ENCODE peak calls at places on chromosomes 12 and 14, in nine cellular contexts. One of them, this sample, is unnamed.

GRCh38 chr12:116122639-116123038 is 154.9 kb downstream of the MED13L start:
- DNase-seq in K562: no peak
- DNase-seq in HepG2: no peak
- DNase-seq in HCT116: no peak
- DNase-seq in H1: no peak
- DNase-seq in SK-N-SH: no peak
- DNase-seq in endothelial cell of umbilical vein: no peak
- DNase-seq in GM12878: no peak
- DNase-seq in A549: no peak
- DNase-seq in this sample: no peak

GRCh38 chr14:29911815-29912214 is 15.8 kb downstream of the PRKD1 start:
- DNase-seq in K562: no peak
- DNase-seq in GM12878: no peak
- DNase-seq in HepG2: no peak
- DNase-seq in A549: no peak
- DNase-seq in HCT116: no peak
- DNase-seq in H1: no peak
- DNase-seq in endothelial cell of umbilical vein: no peak
- DNase-seq in SK-N-SH: no peak
- DNase-seq in this sample: no peak

GRCh38 chr14:104941508-104942365 is 17.1 kb downstream of the PLD4 start:
- DNase-seq in endothelial cell of umbilical vein: no peak
- DNase-seq in GM12878: no peak
- DNase-seq in A549: no peak
- DNase-seq in K562: no peak
- DNase-seq in H1: no peak
- DNase-seq in HepG2: no peak
- DNase-seq in HCT116: no peak
- DNase-seq in SK-N-SH: no peak
- DNase-seq in this sample: no peak

GRCh38 chr14:102819176-102819628 is 42.0 kb downstream of the TRAF3 start:
- DNase-seq in A549: no peak
- DNase-seq in HCT116: no peak
- DNase-seq in endothelial cell of umbilical vein: no peak
- DNase-seq in HepG2: peak
- DNase-seq in GM12878: peak
- DNase-seq in H1: no peak
- DNase-seq in K562: no peak
- DNase-seq in SK-N-SH: no peak
- DNase-seq in this sample: no peak

GRCh38 chr14:55535521-55536207 is 44.3 kb upstream of the KTN1 start:
- DNase-seq in K562: no peak
- DNase-seq in H1: no peak
- DNase-seq in endothelial cell of umbilical vein: peak
- DNase-seq in A549: no peak
- DNase-seq in SK-N-SH: no peak
- DNase-seq in HCT116: no peak
- DNase-seq in HepG2: no peak
- DNase-seq in GM12878: no peak
- DNase-seq in this sample: no peak

GRCh38 chr12:17609152-17609551 is 480.8 kb downstream of the RERGL start:
- DNase-seq in GM12878: no peak
- DNase-seq in H1: no peak
- DNase-seq in A549: no peak
- DNase-seq in K562: no peak
- DNase-seq in SK-N-SH: no peak
- DNase-seq in HepG2: no peak
- DNase-seq in HCT116: no peak
- DNase-seq in endothelial cell of umbilical vein: no peak
- DNase-seq in this sample: peak

GRCh38 chr12:49807991-49808580 is 20.1 kb downstream of the NCKAP5L start:
- DNase-seq in A549: no peak
- DNase-seq in HCT116: no peak
- DNase-seq in H1: no peak
- DNase-seq in K562: no peak
- DNase-seq in endothelial cell of umbilical vein: no peak
- DNase-seq in SK-N-SH: no peak
- DNase-seq in HepG2: no peak
- DNase-seq in GM12878: no peak
- DNase-seq in this sample: no peak

GRCh38 chr14:88791629-88792571 is 853 bp downstream of the EML5 start:
- DNase-seq in K562: no peak
- DNase-seq in HepG2: no peak
- DNase-seq in SK-N-SH: peak
- DNase-seq in HCT116: no peak
- DNase-seq in H1: no peak
- DNase-seq in A549: peak
- DNase-seq in GM12878: no peak
- DNase-seq in endothelial cell of umbilical vein: no peak
- DNase-seq in this sample: peak

GRCh38 chr12:39959016-39959415 is 146.9 kb downstream of the SLC2A13 start:
- DNase-seq in SK-N-SH: no peak
- DNase-seq in HCT116: no peak
- DNase-seq in A549: no peak
- DNase-seq in H1: no peak
- DNase-seq in endothelial cell of umbilical vein: no peak
- DNase-seq in HepG2: no peak
- DNase-seq in GM12878: no peak
- DNase-seq in K562: no peak
- DNase-seq in this sample: no peak

GRCh38 chr14:77340389-77340788 is 19.6 kb downstream of the GSTZ1 start:
- DNase-seq in A549: no peak
- DNase-seq in HepG2: no peak
- DNase-seq in SK-N-SH: no peak
- DNase-seq in HCT116: no peak
- DNase-seq in H1: no peak
- DNase-seq in GM12878: no peak
- DNase-seq in K562: no peak
- DNase-seq in endothelial cell of umbilical vein: no peak
- DNase-seq in this sample: no peak

GRCh38 chr14:45249847-45250575 is 3.0 kb downstream of the MIS18BP1 start:
- DNase-seq in HepG2: peak
- DNase-seq in K562: no peak
- DNase-seq in H1: no peak
- DNase-seq in HCT116: no peak
- DNase-seq in GM12878: no peak
- DNase-seq in SK-N-SH: no peak
- DNase-seq in A549: no peak
- DNase-seq in endothelial cell of umbilical vein: peak
- DNase-seq in this sample: peak

GRCh38 chr12:82314406-82314892 is 43.7 kb downstream of the CCDC59 start:
- DNase-seq in HCT116: no peak
- DNase-seq in A549: peak
- DNase-seq in HepG2: peak
- DNase-seq in GM12878: no peak
- DNase-seq in endothelial cell of umbilical vein: no peak
- DNase-seq in K562: no peak
- DNase-seq in SK-N-SH: no peak
- DNase-seq in H1: peak
- DNase-seq in this sample: no peak

GRCh38 chr14:86739761-86740160 is 1209.8 kb downstream of the FLRT2 start:
- DNase-seq in H1: no peak
- DNase-seq in endothelial cell of umbilical vein: no peak
- DNase-seq in HCT116: no peak
- DNase-seq in HepG2: peak
- DNase-seq in K562: no peak
- DNase-seq in SK-N-SH: no peak
- DNase-seq in A549: no peak
- DNase-seq in GM12878: no peak
- DNase-seq in this sample: no peak

GRCh38 chr14:105496831-105497591 is 6.0 kb downstream of the TEDC1 start:
- DNase-seq in H1: no peak
- DNase-seq in HCT116: no peak
- DNase-seq in SK-N-SH: no peak
- DNase-seq in A549: no peak
- DNase-seq in GM12878: no peak
- DNase-seq in K562: no peak
- DNase-seq in endothelial cell of umbilical vein: no peak
- DNase-seq in HepG2: no peak
- DNase-seq in this sample: no peak

GRCh38 chr12:130968611-130969010 is 14.9 kb downstream of the ADGRD1 start:
- DNase-seq in endothelial cell of umbilical vein: no peak
- DNase-seq in HepG2: no peak
- DNase-seq in A549: no peak
- DNase-seq in GM12878: no peak
- DNase-seq in K562: no peak
- DNase-seq in SK-N-SH: no peak
- DNase-seq in HCT116: no peak
- DNase-seq in H1: no peak
- DNase-seq in this sample: no peak

GRCh38 chr14:52299692-52300278 is 14.3 kb upstream of the PTGER2 start:
- DNase-seq in H1: no peak
- DNase-seq in HCT116: peak
- DNase-seq in endothelial cell of umbilical vein: peak
- DNase-seq in HepG2: peak
- DNase-seq in SK-N-SH: peak
- DNase-seq in K562: peak
- DNase-seq in A549: peak
- DNase-seq in GM12878: no peak
- DNase-seq in this sample: peak

GRCh38 chr12:97753332-97753731 is 290.7 kb downstream of the RMST start:
- DNase-seq in SK-N-SH: no peak
- DNase-seq in HCT116: no peak
- DNase-seq in endothelial cell of umbilical vein: no peak
- DNase-seq in HepG2: no peak
- DNase-seq in A549: no peak
- DNase-seq in H1: no peak
- DNase-seq in GM12878: no peak
- DNase-seq in K562: no peak
- DNase-seq in this sample: no peak

GRCh38 chr12:3333583-3333982 is 157.4 kb upstream of the PRMT8 start:
- DNase-seq in HepG2: peak
- DNase-seq in H1: peak
- DNase-seq in HCT116: peak
- DNase-seq in K562: peak
- DNase-seq in GM12878: no peak
- DNase-seq in A549: peak
- DNase-seq in endothelial cell of umbilical vein: no peak
- DNase-seq in SK-N-SH: peak
- DNase-seq in this sample: peak
- TF ChIP-seq MAX in HepG2: no peak
- TF ChIP-seq MAX in H1: peak
- TF ChIP-seq MAX in HCT116: no peak
- TF ChIP-seq MAX in K562: no peak
- TF ChIP-seq MAX in GM12878: no peak
- TF ChIP-seq MAX in A549: no peak
- TF ChIP-seq MAX in endothelial cell of umbilical vein: no peak
- TF ChIP-seq MAX in SK-N-SH: no peak
- TF ChIP-seq MAX in this sample: no peak

DNA sequence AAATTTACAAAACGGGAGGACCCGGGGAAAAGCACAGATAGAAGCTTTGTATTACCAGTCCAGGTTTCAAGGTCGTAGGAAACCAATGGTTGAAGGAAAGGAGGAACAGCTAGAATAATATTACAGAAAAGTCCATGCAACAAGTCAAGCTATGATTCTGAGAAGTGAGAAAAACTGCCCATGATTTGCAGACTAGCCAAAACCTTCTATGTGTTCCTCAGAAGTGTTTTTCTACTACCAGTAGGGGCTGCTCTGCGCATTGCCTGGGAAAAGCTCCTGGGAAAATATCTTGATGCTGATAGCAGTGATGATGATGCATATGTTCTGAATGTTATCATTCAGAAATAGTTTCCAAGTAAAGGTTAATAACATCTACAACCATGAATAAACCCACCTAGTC is 2.2 kb downstream of the PDZRN4 start:
- DNase-seq in H1: no peak
- DNase-seq in SK-N-SH: peak
- DNase-seq in A549: peak
- DNase-seq in HCT116: no peak
- DNase-seq in endothelial cell of umbilical vein: peak
- DNase-seq in GM12878: no peak
- DNase-seq in K562: no peak
- DNase-seq in HepG2: peak
- DNase-seq in this sample: peak
- H3K4me3 ChIP-seq in H1: peak
- H3K4me3 ChIP-seq in SK-N-SH: no peak
- H3K4me3 ChIP-seq in A549: peak
- H3K4me3 ChIP-seq in HCT116: no peak
- H3K4me3 ChIP-seq in endothelial cell of umbilical vein: no peak
- H3K4me3 ChIP-seq in GM12878: no peak
- H3K4me3 ChIP-seq in K562: no peak
- H3K4me3 ChIP-seq in HepG2: no peak
- H3K4me3 ChIP-seq in this sample: no peak

DNA sequence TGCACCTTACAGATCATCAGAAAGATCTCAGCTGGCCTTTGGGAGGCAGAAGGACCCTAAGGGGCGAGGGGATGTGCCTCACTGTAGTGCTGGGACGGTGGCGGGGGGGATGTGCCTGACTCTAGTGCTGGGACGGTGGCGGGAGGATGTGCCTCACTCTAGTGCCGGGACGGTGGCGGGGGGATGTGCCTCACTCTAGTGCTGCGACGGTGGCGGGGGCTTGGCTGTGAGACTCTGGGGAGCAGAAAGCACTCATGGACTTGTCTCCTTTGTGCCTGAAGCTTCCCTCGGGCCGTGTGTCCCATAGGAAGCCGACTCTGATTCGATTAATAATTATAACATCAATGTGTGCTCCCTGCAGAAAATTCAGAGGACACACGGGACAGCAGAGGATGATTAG is 126.6 kb downstream of the ZNF664 start:
- DNase-seq in H1: no peak
- DNase-seq in endothelial cell of umbilical vein: no peak
- DNase-seq in SK-N-SH: no peak
- DNase-seq in A549: no peak
- DNase-seq in HepG2: no peak
- DNase-seq in HCT116: no peak
- DNase-seq in K562: no peak
- DNase-seq in GM12878: no peak
- DNase-seq in this sample: no peak
- TF ChIP-seq MAX in H1: no peak
- TF ChIP-seq MAX in endothelial cell of umbilical vein: no peak
- TF ChIP-seq MAX in SK-N-SH: no peak
- TF ChIP-seq MAX in A549: no peak
- TF ChIP-seq MAX in HepG2: no peak
- TF ChIP-seq MAX in HCT116: no peak
- TF ChIP-seq MAX in K562: no peak
- TF ChIP-seq MAX in GM12878: no peak
- TF ChIP-seq MAX in this sample: no peak

GRCh38 chr12:109053382-109054123 is 1.2 kb downstream of the USP30 start:
- DNase-seq in A549: no peak
- DNase-seq in endothelial cell of umbilical vein: no peak
- DNase-seq in H1: no peak
- DNase-seq in SK-N-SH: no peak
- DNase-seq in GM12878: peak
- DNase-seq in HCT116: no peak
- DNase-seq in K562: peak
- DNase-seq in HepG2: peak
- DNase-seq in this sample: peak
- H3K4me3 ChIP-seq in A549: peak
- H3K4me3 ChIP-seq in endothelial cell of umbilical vein: peak
- H3K4me3 ChIP-seq in H1: peak
- H3K4me3 ChIP-seq in SK-N-SH: peak
- H3K4me3 ChIP-seq in GM12878: peak
- H3K4me3 ChIP-seq in HCT116: peak
- H3K4me3 ChIP-seq in K562: peak
- H3K4me3 ChIP-seq in HepG2: peak
- H3K4me3 ChIP-seq in this sample: peak